ENCODE peak calls at places on chromosomes 7 and 10, in seven cellular contexts. U is lower lobe of right lung, T is mammary epithelial cell, R is SJSA1, O is right lobe of liver, L is breast epithelium, Z is fibroblast of pulmonary artery. N is an unnamed sample.

GRCh38 chr7:26891400-26892355 is 27.3 kb upstream of the SKAP2 start:
- DNase-seq in Z (peak; percentile 2), U (no peak), R (no peak), L (no peak), T (peak; percentile 44), O (no peak), N (no peak)

GRCh38 chr7:1397491-1398327 is 61.6 kb downstream of the MICALL2 start:
- DNase-seq in T (no peak), U (no peak), L (no peak), R (no peak), Z (peak; percentile 77), O (no peak), N (no peak)

GRCh38 chr10:114340816-114341215 is 63.5 kb downstream of the AFAP1L2 start:
- DNase-seq in U (no peak), T (no peak), O (no peak), L (no peak), Z (no peak), R (no peak), N (no peak)

GRCh38 chr10:63675171-63675570 is 154.0 kb downstream of the REEP3 start:
- DNase-seq in O (no peak), T (no peak), R (no peak), L (no peak), U (no peak), Z (peak; percentile 49), N (no peak)

GRCh38 chr7:23415198-23415597 is 55.1 kb downstream of the IGF2BP3 start:
- DNase-seq in L (no peak), Z (no peak), U (no peak), R (no peak), T (no peak), O (no peak), N (no peak)

GRCh38 chr10:75693453-75693852 is 262.0 kb downstream of the LRMDA start:
- DNase-seq in O (no peak), Z (no peak), R (no peak), L (no peak), T (no peak), U (no peak), N (no peak)

GRCh38 chr10:94088926-94089381 is 95.2 kb downstream of the PLCE1 start:
- DNase-seq in U (no peak), O (no peak), L (no peak), T (no peak), Z (peak; percentile 53), R (no peak), N (no peak)

GRCh38 chr10:7365029-7365750 is 45.6 kb downstream of the SFMBT2 start:
- DNase-seq in U (no peak), R (no peak), O (no peak), T (no peak), Z (no peak), L (no peak), N (no peak)

GRCh38 chr10:121595806-121596667 is 2.2 kb downstream of the FGFR2 start:
- DNase-seq in U (no peak), T (peak; percentile 26), R (no peak), L (no peak), Z (no peak), O (no peak), N (no peak)

GRCh38 chr7:25353744-25354143 is 125.5 kb upstream of the NPVF start:
- DNase-seq in O (no peak), L (no peak), T (no peak), R (no peak), U (no peak), Z (no peak), N (no peak)

GRCh38 chr7:90178592-90179279 is 24.5 kb downstream of the STEAP1 start:
- DNase-seq in O (no peak), T (peak; percentile 89), U (no peak), Z (peak; percentile 65), L (no peak), R (peak; percentile 79), N (no peak)

DNA sequence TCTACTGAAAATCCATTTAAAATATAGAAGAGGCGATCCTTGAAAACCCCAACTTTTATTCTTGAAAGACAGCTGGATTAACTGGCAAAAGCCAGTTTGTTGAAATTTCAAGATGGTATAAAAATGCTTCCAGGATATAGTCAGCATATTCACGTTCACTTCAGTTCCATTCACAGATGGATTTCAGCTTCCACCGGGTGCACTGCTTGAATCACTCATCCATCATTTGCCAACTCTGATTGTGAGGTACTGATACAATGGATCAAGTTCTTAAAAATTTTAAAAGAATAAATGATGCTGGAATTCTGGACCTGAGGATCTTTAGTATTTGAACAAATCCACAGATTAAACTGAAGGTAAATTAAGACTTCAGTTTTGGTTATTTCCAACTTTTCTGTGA is 2.4 kb downstream of the PURB start:
- DNase-seq in L (no peak), U (no peak), O (no peak), T (no peak), Z (no peak), R (no peak), N (no peak)
- H3K4me3 ChIP-seq in L (peak overlapping the region; percentile 77), U (peak overlapping the region; percentile 93), O (no peak overlapping the region), T (peak overlapping the region; percentile 94), Z (peak overlapping the region; percentile 80), R (peak overlapping the region; percentile 97), N (peak overlapping the region; percentile 97)

DNA sequence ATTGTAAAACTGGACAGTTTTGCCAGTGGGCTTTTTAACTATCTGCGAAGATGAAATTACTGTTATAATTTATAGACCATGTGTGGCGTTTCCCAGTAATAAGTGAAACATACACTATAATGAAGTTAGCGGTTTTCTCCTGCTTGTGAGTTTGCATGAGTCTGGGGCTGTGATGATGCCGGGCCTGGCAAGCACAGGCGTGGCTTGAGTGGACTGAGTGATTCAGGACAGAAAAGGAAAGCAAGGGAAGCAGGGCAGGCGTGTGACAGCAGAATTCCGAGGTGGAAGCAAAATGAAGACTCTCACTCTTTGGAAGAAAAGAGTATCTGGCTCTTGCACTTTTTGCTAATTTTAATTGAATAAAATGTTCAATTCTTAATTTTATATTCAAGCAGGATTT is 90.5 kb downstream of the CUL1 start:
- DNase-seq in O (no peak), T (no peak), U (no peak), L (no peak), R (no peak), Z (no peak), N (no peak)
- H3K4me3 ChIP-seq in O (no peak overlapping the region), T (no peak overlapping the region), U (no peak overlapping the region), L (no peak overlapping the region), R (no peak overlapping the region), Z (no peak overlapping the region), N (no peak overlapping the region)

GRCh38 chr7:142795339-142795863 is 24.6 kb downstream of the PRSS2 start:
- DNase-seq in T (no peak), L (no peak), Z (no peak), U (no peak), R (no peak), O (no peak), N (no peak)
- H3K4me3 ChIP-seq in T (no peak overlapping the region), L (no peak overlapping the region), Z (no peak overlapping the region), U (no peak overlapping the region), R (no peak overlapping the region), O (no peak overlapping the region), N (no peak overlapping the region)

DNA sequence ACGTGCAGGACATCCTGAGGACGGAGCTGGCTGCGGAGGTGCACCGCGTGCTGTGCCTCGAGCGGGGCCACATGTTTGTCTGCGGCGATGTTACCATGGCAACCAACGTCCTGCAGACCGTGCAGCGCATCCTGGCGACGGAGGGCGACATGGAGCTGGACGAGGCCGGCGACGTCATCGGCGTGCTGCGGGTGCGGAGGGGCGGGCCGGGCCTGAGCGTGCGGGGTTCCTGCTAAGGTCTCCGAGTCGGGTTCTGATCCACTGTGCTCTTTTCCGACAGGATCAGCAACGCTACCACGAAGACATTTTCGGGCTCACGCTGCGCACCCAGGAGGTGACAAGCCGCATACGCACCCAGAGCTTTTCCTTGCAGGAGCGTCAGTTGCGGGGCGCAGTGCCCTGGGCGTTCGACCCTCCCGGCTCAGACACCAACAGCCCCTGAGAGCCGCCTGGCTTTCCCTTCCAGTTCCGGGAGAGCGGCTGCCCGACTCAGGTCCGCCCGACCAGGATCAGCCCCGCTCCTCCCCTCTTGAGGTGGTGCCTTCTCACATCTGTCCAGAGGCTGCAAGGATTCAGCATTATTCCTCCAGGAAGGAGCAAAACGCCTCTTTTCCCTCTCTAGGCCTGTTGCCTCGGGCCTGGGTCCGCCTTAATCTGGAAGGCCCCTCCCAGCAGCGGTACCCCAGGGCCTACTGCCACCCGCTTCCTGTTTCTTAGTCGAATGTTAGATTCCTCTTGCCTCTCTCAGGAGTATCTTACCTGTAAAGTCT is 10.4 kb downstream of the ATG9B start:
- DNase-seq in T (no peak), R (peak; percentile 83), Z (peak; percentile 56), L (peak; percentile 72), U (peak; percentile 83), O (peak; percentile 63), N (peak; percentile 84)
- H3K4me3 ChIP-seq in T (peak overlapping the region; percentile 21), R (peak overlapping the region; percentile 15), Z (peak overlapping the region; percentile 24), L (peak overlapping the region; percentile 47), U (peak overlapping the region; percentile 46), O (no peak overlapping the region), N (peak overlapping the region; percentile 49)

GRCh38 chr7:74485611-74486010 is 31.9 kb downstream of the GTF2IRD1 start:
- DNase-seq in U (no peak), O (no peak), L (no peak), Z (no peak), R (no peak), T (no peak), N (no peak)
- H3K4me3 ChIP-seq in U (no peak overlapping the region), O (no peak overlapping the region), L (no peak overlapping the region), Z (no peak overlapping the region), R (no peak overlapping the region), T (no peak overlapping the region), N (no peak overlapping the region)

GRCh38 chr10:28188520-28188919 is 114.3 kb downstream of the MPP7 start:
- DNase-seq in L (no peak), U (no peak), R (no peak), Z (no peak), O (no peak), T (no peak), N (no peak)
- H3K4me3 ChIP-seq in L (no peak overlapping the region), U (no peak overlapping the region), R (no peak overlapping the region), Z (no peak overlapping the region), O (no peak overlapping the region), T (no peak overlapping the region), N (no peak overlapping the region)

DNA sequence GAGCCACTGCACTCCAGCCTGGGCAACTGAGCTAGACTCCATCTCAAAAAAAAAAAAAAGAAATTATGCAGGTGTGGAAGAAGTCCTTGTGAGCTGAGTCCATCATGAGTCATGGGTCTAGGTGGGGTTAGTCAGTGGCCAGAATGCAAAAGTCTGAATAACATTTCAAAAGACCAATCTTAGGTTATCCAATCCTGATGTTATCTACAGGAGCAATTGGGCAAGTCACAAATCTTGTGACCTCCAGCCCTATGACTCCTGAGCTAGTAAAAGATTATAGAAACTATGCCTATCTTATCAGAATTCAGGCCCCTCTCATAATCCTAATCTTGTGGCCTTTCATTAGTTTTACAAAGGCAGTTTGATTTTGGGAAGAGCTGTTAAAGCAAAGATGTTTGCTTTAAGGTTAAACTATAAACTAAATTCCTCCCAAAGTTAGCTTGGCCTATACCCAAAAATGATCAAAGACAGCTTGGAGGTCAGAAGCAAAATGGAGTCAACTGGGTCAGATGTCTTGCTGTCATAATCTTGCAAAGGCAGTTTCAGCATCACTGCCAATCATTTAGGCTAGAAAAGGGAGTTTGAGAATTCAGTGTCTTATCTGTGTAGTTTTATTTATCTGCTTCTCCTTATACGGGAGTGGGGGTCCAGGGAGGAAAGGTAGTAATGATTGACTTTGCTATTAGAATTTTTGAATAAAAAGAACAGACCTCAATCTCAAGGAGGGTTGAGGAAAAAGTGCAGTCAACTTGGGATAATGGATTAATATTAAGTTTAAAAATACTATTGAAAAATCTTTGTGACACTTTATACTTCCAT is 71.2 kb upstream of the TRIM24 start:
- DNase-seq in O (no peak), L (no peak), R (no peak), U (no peak), Z (no peak), T (peak; percentile 78), N (no peak)
- H3K4me3 ChIP-seq in O (no peak overlapping the region), L (no peak overlapping the region), R (no peak overlapping the region), U (no peak overlapping the region), Z (no peak overlapping the region), T (no peak overlapping the region), N (no peak overlapping the region)

N was measured in psoas muscle.